ENCODE peak calls at places on chromosomes 2 and 18, in nine cellular contexts. E is mesothelial cell of epicardium; Q is NCI-H1092 treated with DMSO at 0.1 percent for 48 hours; O is AG04450; F is SW480; Y is AG08395; D is stimulated activated CD4-positive, alpha-beta T cell treated with anti-CD3 and anti-CD28 coated beads, Interleukin-15, amount 100 ng/mL, for 24 hours; C is CD4-positive, alpha-beta T cell; Z is activated CD4-positive, alpha-beta memory T cell treated with anti-CD3 and anti-CD28 coated beads, Interleukin-2, amount 10 ng/mL, durations not matched to agents 7 days and 5 days. U is an unnamed sample.

GRCh38 chr18:11852048-11852341 is 782 bp downstream of the CHMP1B start:
- DNase-seq in Q (no peak), O (no peak), Z (no peak), D (no peak), C (no peak), F (no peak), Y (no peak), E (no peak), U (no peak)

GRCh38 chr2:145715601-145716000 is 1195.7 kb upstream of the ZEB2 start:
- DNase-seq in Z (no peak), E (no peak), Q (no peak), C (no peak), Y (no peak), D (no peak), F (no peak), O (no peak), U (no peak)

GRCh38 chr2:231191896-231192872 is 6.2 kb upstream of the ARMC9 start:
- DNase-seq in Z (no peak), O (peak), Q (no peak), C (no peak), E (peak), Y (peak), F (no peak), D (no peak), U (no peak)

GRCh38 chr18:37665346-37665745 is 99.7 kb upstream of the CELF4 start:
- DNase-seq in O (no peak), F (no peak), D (no peak), C (no peak), Y (no peak), E (no peak), Z (no peak), Q (no peak), U (no peak)

GRCh38 chr2:134918518-134919359 is at the start of gene CCNT2:
- DNase-seq in Q (peak), Y (peak), O (peak), C (peak), D (peak), E (peak), F (peak), Z (peak), U (peak)

GRCh38 chr2:101111917-101112771 is 39.0 kb downstream of the TBC1D8 start:
- DNase-seq in Q (no peak), D (no peak), E (no peak), Z (no peak), Y (peak), C (no peak), F (no peak), O (peak), U (no peak)

GRCh38 chr2:13638181-13638580 is 921.4 kb downstream of the TRIB2 start:
- DNase-seq in F (no peak), D (no peak), Y (peak), Q (no peak), E (no peak), O (no peak), C (no peak), Z (no peak), U (no peak)

GRCh38 chr2:188364033-188364432 is 72.4 kb downstream of the GULP1 start:
- DNase-seq in Y (no peak), O (no peak), C (no peak), F (no peak), Z (no peak), D (no peak), Q (no peak), E (no peak), U (no peak)

GRCh38 chr2:121214296-121214695 is 70.7 kb downstream of the TFCP2L1 start:
- DNase-seq in D (no peak), F (no peak), Q (no peak), E (no peak), O (no peak), Z (no peak), Y (no peak), C (no peak), U (no peak)

GRCh38 chr2:68357608-68358337 is 7.3 kb upstream of the PLEK start:
- DNase-seq in O (peak), Q (peak), C (no peak), Z (no peak), F (peak), E (no peak), Y (peak), D (no peak), U (no peak)

GRCh38 chr2:112916145-112916571 is 5.2 kb downstream of the IL37 start:
- DNase-seq in O (no peak), Z (no peak), Q (no peak), E (no peak), D (peak), C (no peak), F (no peak), Y (no peak), U (no peak)

GRCh38 chr18:49795612-49796552 is 17.5 kb downstream of the ACAA2 start:
- DNase-seq in F (no peak), Z (no peak), E (no peak), Y (no peak), D (no peak), Q (no peak), O (no peak), C (no peak), U (no peak)

GRCh38 chr2:38039111-38039510 is 36.8 kb downstream of the CYP1B1 start:
- DNase-seq in O (no peak), C (no peak), D (no peak), F (no peak), E (no peak), Y (no peak), Q (no peak), Z (no peak), U (no peak)

GRCh38 chr2:26438526-26438925 is 36.8 kb downstream of the DRC1 start:
- DNase-seq in D (no peak), E (no peak), Q (no peak), C (no peak), O (no peak), F (no peak), Z (no peak), Y (peak), U (no peak)

GRCh38 chr2:40230717-40231300 is 221.1 kb downstream of the SLC8A1 start:
- DNase-seq in Z (no peak), O (no peak), F (no peak), E (no peak), D (no peak), Y (no peak), C (no peak), Q (no peak), U (no peak)

GRCh38 chr18:27202771-27203170 is 17.7 kb upstream of the CHST9 start:
- DNase-seq in F (no peak), Z (no peak), O (no peak), Y (no peak), C (no peak), E (no peak), Q (no peak), D (no peak), U (no peak)

GRCh38 chr2:188665196-188665595 is 309.0 kb upstream of the COL3A1 start:
- DNase-seq in Y (peak), Q (no peak), O (no peak), F (no peak), E (no peak), C (no peak), Z (no peak), D (no peak), U (no peak)

GRCh38 chr18:70468861-70469570 is 180.2 kb downstream of the SOCS6 start:
- DNase-seq in Z (no peak), F (no peak), Y (no peak), D (no peak), O (no peak), C (no peak), E (no peak), Q (no peak), U (no peak)

GRCh38 chr18:10546557-10547300 is 20.9 kb downstream of the NAPG start:
- DNase-seq in E (no peak), Y (no peak), O (no peak), C (no peak), Q (no peak), Z (no peak), D (no peak), F (no peak), U (no peak)

GRCh38 chr18:77851798-77852197 is 602.1 kb downstream of the GALR1 start:
- DNase-seq in Z (no peak), F (no peak), C (no peak), D (no peak), E (no peak), Q (no peak), Y (no peak), O (no peak), U (no peak)

GRCh38 chr2:70133521-70134348 is 46.5 kb downstream of the PCBP1 start:
- DNase-seq in Q (no peak), C (no peak), F (no peak), D (peak), Z (peak), O (no peak), E (no peak), Y (no peak), U (no peak)

GRCh38 chr18:8801263-8801901 is 96.0 kb downstream of the MTCL1 start:
- DNase-seq in F (no peak), C (no peak), Y (peak), D (no peak), O (peak), E (no peak), Z (no peak), Q (no peak), U (no peak)

GRCh38 chr2:18750662-18751554 is 161.5 kb upstream of the NT5C1B start:
- DNase-seq in D (no peak), O (no peak), Z (no peak), Q (no peak), E (no peak), F (no peak), Y (peak), C (no peak), U (no peak)

GRCh38 chr2:119260636-119261497 is 37.2 kb downstream of the STEAP3 start:
- DNase-seq in Z (no peak), F (no peak), Y (peak), E (no peak), O (no peak), D (no peak), Q (peak), C (no peak), U (no peak)

GRCh38 chr2:199384043-199384442 is 73.7 kb downstream of the SATB2 start:
- DNase-seq in C (no peak), Z (no peak), O (no peak), D (no peak), E (no peak), Y (no peak), Q (no peak), F (no peak), U (no peak)

GRCh38 chr2:202056611-202057010 is 16.4 kb upstream of the KIAA2012 start:
- DNase-seq in E (no peak), Q (no peak), C (no peak), O (no peak), F (no peak), D (no peak), Z (no peak), Y (no peak), U (no peak)

GRCh38 chr2:108444941-108445840 is 3.8 kb upstream of the GCC2 start:
- DNase-seq in Q (no peak), Z (no peak), E (no peak), Y (no peak), F (no peak), O (no peak), D (no peak), C (no peak), U (no peak)

GRCh38 chr2:239198221-239198620 is 202.6 kb downstream of the HDAC4 start:
- DNase-seq in D (no peak), Z (no peak), O (no peak), Y (no peak), Q (no peak), F (no peak), C (no peak), E (no peak), U (no peak)

GRCh38 chr18:59272221-59272888 is 899 bp downstream of the RAX start:
- DNase-seq in O (no peak), C (no peak), F (no peak), D (no peak), Q (no peak), Y (no peak), E (no peak), Z (no peak), U (no peak)

GRCh38 chr2:71895320-71896161 is 252.1 kb downstream of the CYP26B1 start:
- DNase-seq in F (no peak), Q (no peak), O (no peak), D (no peak), E (no peak), Z (no peak), Y (no peak), C (no peak), U (no peak)

GRCh38 chr2:53874401-53874950 is 14.7 kb upstream of the GPR75 start:
- DNase-seq in Y (no peak), F (no peak), E (no peak), C (no peak), O (no peak), Q (no peak), Z (no peak), D (no peak), U (no peak)

GRCh38 chr18:23710068-23710527 is 20.8 kb downstream of the LAMA3 start:
- DNase-seq in Q (no peak), Z (no peak), F (no peak), E (no peak), C (no peak), O (no peak), Y (no peak), D (no peak), U (no peak)

GRCh38 chr2:217396165-217396564 is 536.3 kb upstream of the TNP1 start:
- DNase-seq in C (no peak), Z (no peak), Q (no peak), F (no peak), E (no peak), Y (no peak), O (no peak), D (no peak), U (no peak)